ENCODE peak calls at places on chromosomes 13 and 19, in six cellular contexts. One of them, this sample, is unnamed.

GRCh38 chr13:110128546-110128945 is 178.4 kb downstream of the COL4A1 start:
- DNase-seq in heart left ventricle: no peak
- DNase-seq in body of pancreas: no peak
- DNase-seq in right lobe of liver: no peak
- DNase-seq in transverse colon: no peak
- DNase-seq in suprapubic skin: no peak
- DNase-seq in this sample: no peak

GRCh38 chr19:674282-675151 is 1.7 kb upstream of the FSTL3 start:
- DNase-seq in heart left ventricle: peak; percentile 56
- DNase-seq in body of pancreas: no peak
- DNase-seq in right lobe of liver: no peak
- DNase-seq in transverse colon: no peak
- DNase-seq in suprapubic skin: no peak
- DNase-seq in this sample: no peak

GRCh38 chr19:49775742-49776370 is 9.1 kb downstream of the AP2A1 start:
- DNase-seq in heart left ventricle: no peak
- DNase-seq in body of pancreas: no peak
- DNase-seq in right lobe of liver: no peak
- DNase-seq in transverse colon: no peak
- DNase-seq in suprapubic skin: no peak
- DNase-seq in this sample: no peak

GRCh38 chr19:37994823-37995130 is 87.8 kb downstream of the SIPA1L3 start:
- DNase-seq in heart left ventricle: no peak
- DNase-seq in body of pancreas: no peak
- DNase-seq in right lobe of liver: no peak
- DNase-seq in transverse colon: no peak
- DNase-seq in suprapubic skin: no peak
- DNase-seq in this sample: no peak

GRCh38 chr19:9793051-9793591 is 24.6 kb upstream of the ZNF846 start:
- DNase-seq in heart left ventricle: peak; percentile 65
- DNase-seq in body of pancreas: peak; percentile 42
- DNase-seq in right lobe of liver: no peak
- DNase-seq in transverse colon: peak; percentile 66
- DNase-seq in suprapubic skin: peak; percentile 88
- DNase-seq in this sample: peak; percentile 51

GRCh38 chr19:46630806-46631205 is 5.2 kb downstream of the GNG8 start:
- DNase-seq in heart left ventricle: no peak
- DNase-seq in body of pancreas: no peak
- DNase-seq in right lobe of liver: no peak
- DNase-seq in transverse colon: no peak
- DNase-seq in suprapubic skin: no peak
- DNase-seq in this sample: no peak

GRCh38 chr13:110444226-110444653 is 117.3 kb downstream of the RAB20 start:
- DNase-seq in heart left ventricle: no peak
- DNase-seq in body of pancreas: no peak
- DNase-seq in right lobe of liver: no peak
- DNase-seq in transverse colon: no peak
- DNase-seq in suprapubic skin: no peak
- DNase-seq in this sample: no peak

GRCh38 chr19:30001794-30002193 is 59.8 kb downstream of the URI1 start:
- DNase-seq in heart left ventricle: no peak
- DNase-seq in body of pancreas: no peak
- DNase-seq in right lobe of liver: no peak
- DNase-seq in transverse colon: no peak
- DNase-seq in suprapubic skin: no peak
- DNase-seq in this sample: no peak

GRCh38 chr13:90618133-90618532 is 729.4 kb upstream of the MIR17HG start:
- DNase-seq in heart left ventricle: no peak
- DNase-seq in body of pancreas: no peak
- DNase-seq in right lobe of liver: no peak
- DNase-seq in transverse colon: no peak
- DNase-seq in suprapubic skin: no peak
- DNase-seq in this sample: no peak

GRCh38 chr13:90615236-90615635 is 732.3 kb upstream of the MIR17HG start:
- DNase-seq in heart left ventricle: no peak
- DNase-seq in body of pancreas: no peak
- DNase-seq in right lobe of liver: no peak
- DNase-seq in transverse colon: no peak
- DNase-seq in suprapubic skin: no peak
- DNase-seq in this sample: no peak

GRCh38 chr13:90615767-90616166 is 731.7 kb upstream of the MIR17HG start:
- DNase-seq in heart left ventricle: no peak
- DNase-seq in body of pancreas: no peak
- DNase-seq in right lobe of liver: no peak
- DNase-seq in transverse colon: no peak
- DNase-seq in suprapubic skin: no peak
- DNase-seq in this sample: no peak

GRCh38 chr13:90613076-90613795 is 734.3 kb upstream of the MIR17HG start:
- DNase-seq in heart left ventricle: no peak
- DNase-seq in body of pancreas: no peak
- DNase-seq in right lobe of liver: no peak
- DNase-seq in transverse colon: no peak
- DNase-seq in suprapubic skin: no peak
- DNase-seq in this sample: no peak
- TF ChIP-seq POLR2A in heart left ventricle: no peak
- TF ChIP-seq POLR2A in body of pancreas: no peak
- TF ChIP-seq POLR2A in right lobe of liver: no peak
- TF ChIP-seq POLR2A in transverse colon: no peak
- TF ChIP-seq POLR2A in suprapubic skin: no peak
- TF ChIP-seq POLR2A in this sample: no peak

DNA sequence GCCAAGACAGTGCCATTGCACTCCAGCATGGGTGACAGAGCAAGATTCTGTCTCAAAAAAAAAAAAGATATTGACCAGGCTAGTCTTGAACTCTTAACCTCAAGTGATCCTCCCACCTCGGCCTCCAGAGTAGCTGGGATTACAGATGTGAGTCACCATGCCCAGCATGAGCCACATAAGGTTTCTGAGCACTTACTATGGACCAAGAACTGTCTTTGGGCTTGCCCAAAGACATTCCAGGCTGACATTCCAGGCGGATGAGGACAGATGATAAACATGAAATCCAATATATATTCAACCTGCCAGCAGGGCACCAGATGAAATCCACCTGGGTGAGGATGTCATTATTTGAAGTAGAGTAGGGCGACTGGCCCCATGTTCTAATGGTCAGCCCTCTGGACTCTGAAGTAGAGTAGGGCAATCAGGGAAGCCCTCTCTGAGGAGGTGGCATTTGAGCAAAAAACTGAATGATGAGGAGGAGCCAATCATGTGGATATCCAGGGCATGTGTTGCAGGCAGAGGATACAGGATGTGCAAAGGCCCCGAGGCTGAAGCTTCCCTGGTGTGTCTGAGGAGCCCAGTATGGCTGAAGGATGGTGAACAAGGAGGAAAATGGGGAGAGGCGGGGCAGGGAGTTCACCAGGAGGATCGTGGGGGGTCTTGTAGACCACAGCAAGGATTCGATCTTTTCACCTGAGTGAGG is 4.0 kb downstream of the C19orf38 start:
- DNase-seq in heart left ventricle: no peak
- DNase-seq in body of pancreas: no peak
- DNase-seq in right lobe of liver: no peak
- DNase-seq in transverse colon: no peak
- DNase-seq in suprapubic skin: no peak
- DNase-seq in this sample: no peak
- H3K27ac ChIP-seq in heart left ventricle: no peak overlapping the region
- H3K27ac ChIP-seq in body of pancreas: no peak overlapping the region
- H3K27ac ChIP-seq in right lobe of liver: no peak overlapping the region
- H3K27ac ChIP-seq in transverse colon: no peak overlapping the region
- H3K27ac ChIP-seq in suprapubic skin: no peak overlapping the region
- H3K27ac ChIP-seq in this sample: no peak overlapping the region

GRCh38 chr19:15252398-15253018 is 20.3 kb upstream of the EPHX3 start:
- DNase-seq in heart left ventricle: no peak
- DNase-seq in body of pancreas: no peak
- DNase-seq in right lobe of liver: no peak
- DNase-seq in transverse colon: no peak
- DNase-seq in suprapubic skin: no peak
- DNase-seq in this sample: no peak
- TF ChIP-seq CTCF in heart left ventricle: peak; percentile 31
- TF ChIP-seq CTCF in body of pancreas: peak; percentile 28
- TF ChIP-seq CTCF in right lobe of liver: peak; percentile 25
- TF ChIP-seq CTCF in transverse colon: no peak
- TF ChIP-seq CTCF in suprapubic skin: no peak
- TF ChIP-seq CTCF in this sample: no peak

DNA sequence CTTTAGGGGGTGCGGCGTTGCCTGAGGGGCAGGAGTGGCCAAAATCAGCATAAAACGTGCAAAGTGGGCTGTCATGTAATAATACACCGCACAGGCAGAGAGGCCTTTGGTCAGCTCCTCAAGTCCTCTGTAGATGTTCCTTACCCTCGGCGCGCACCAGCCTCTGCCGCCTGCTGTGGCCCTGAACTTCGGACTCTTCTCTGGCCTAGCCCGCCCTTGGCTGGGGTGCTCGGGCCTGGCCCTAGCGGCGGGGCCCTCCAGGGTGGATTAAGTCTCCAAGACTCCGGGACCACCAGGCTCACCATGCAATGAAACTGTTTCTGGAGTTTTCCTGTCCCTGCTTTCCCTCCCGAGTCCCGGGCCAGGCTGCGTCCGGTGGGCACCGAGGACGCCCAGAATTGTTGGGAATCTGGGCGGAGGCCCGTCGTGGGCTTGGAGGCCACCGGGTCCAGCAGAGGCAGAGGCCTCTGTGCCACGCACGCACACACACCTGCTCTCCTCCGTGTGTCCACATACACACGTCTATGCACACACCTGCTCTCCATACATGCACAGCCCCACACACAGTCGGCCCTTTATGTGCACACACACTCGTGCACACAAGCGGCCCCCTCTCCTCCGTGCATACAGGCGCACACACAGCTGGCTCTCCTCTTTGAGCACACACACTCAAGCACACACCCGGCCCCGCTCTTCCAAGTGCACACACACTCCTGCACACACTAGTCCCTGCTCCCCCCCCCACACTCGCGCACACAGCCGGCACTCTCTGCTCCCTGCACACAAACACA is 1.5 kb upstream of the TFDP1 start:
- DNase-seq in heart left ventricle: no peak
- DNase-seq in body of pancreas: peak; percentile 8
- DNase-seq in right lobe of liver: peak; percentile 40
- DNase-seq in transverse colon: peak; percentile 6
- DNase-seq in suprapubic skin: peak; percentile 75
- DNase-seq in this sample: peak; percentile 22
- TF ChIP-seq POLR2A in heart left ventricle: no peak
- TF ChIP-seq POLR2A in body of pancreas: no peak
- TF ChIP-seq POLR2A in right lobe of liver: no peak
- TF ChIP-seq POLR2A in transverse colon: no peak
- TF ChIP-seq POLR2A in suprapubic skin: no peak
- TF ChIP-seq POLR2A in this sample: no peak

GRCh38 chr19:3053780-3054179 is 8.5 kb downstream of the TLE5 start:
- DNase-seq in heart left ventricle: no peak
- DNase-seq in body of pancreas: no peak
- DNase-seq in right lobe of liver: no peak
- DNase-seq in transverse colon: no peak
- DNase-seq in suprapubic skin: no peak
- DNase-seq in this sample: no peak
- H3K27ac ChIP-seq in heart left ventricle: no peak overlapping the region
- H3K27ac ChIP-seq in body of pancreas: no peak overlapping the region
- H3K27ac ChIP-seq in right lobe of liver: no peak overlapping the region
- H3K27ac ChIP-seq in transverse colon: no peak overlapping the region
- H3K27ac ChIP-seq in suprapubic skin: no peak overlapping the region
- H3K27ac ChIP-seq in this sample: no peak overlapping the region

DNA sequence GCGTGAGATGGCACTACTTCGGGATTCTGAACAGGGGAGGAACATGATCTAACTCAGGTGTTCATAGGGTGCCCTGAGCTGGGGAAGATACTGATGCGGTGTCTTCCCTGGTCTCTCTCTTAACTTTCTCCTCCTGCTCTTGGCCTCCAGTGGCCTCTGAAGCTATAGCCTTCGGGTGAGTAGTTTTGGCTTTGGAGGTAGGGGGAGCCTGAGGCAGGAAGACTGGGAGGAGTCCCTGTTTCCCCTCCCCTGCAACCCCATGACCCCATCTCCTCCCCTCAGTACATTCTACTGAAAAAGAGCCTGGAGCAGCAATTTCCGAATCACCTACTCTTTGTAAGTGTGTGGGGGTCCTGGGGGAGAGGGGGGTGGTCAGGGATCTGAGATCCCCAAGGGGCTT is 3.5 kb downstream of the SELENOV start:
- DNase-seq in heart left ventricle: no peak
- DNase-seq in body of pancreas: no peak
- DNase-seq in right lobe of liver: no peak
- DNase-seq in transverse colon: no peak
- DNase-seq in suprapubic skin: no peak
- DNase-seq in this sample: no peak
- TF ChIP-seq CTCF in heart left ventricle: no peak
- TF ChIP-seq CTCF in body of pancreas: no peak
- TF ChIP-seq CTCF in right lobe of liver: no peak
- TF ChIP-seq CTCF in transverse colon: no peak
- TF ChIP-seq CTCF in suprapubic skin: no peak
- TF ChIP-seq CTCF in this sample: no peak

DNA sequence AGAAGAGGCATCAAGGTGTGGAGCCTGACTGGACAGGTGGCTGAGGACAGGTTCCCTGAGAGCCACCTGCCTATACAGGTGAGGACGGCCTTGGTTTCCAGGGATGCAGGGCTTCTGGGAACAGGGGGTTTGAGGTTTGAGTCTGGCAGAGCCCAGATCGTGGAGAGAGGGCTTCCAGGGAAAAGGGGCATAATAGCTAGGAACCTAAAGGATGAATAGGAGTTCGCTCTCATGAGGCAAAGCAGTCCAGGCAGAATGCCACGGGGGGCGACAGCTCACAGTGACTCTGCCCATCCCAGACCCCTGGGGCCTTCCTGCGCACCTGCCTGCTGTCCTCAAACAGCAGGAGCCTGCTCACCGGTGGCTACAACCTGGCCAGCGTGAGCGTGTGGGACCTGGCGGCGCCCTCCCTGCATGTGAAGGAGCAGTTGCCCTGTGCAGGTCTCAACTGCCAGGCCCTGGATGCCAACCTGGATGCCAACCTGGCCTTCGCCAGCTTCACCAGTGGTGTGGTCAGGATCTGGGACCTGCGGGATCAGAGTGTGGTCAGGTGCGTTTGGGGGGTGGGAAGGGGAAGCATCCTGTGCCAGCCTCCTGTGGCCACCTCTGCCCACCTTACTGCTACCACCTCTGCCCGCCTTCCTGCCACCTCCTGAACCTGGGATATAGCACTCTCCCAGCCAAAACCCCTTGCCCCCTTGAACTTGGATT is 12.0 kb downstream of the TLE6 start:
- DNase-seq in heart left ventricle: no peak
- DNase-seq in body of pancreas: no peak
- DNase-seq in right lobe of liver: no peak
- DNase-seq in transverse colon: no peak
- DNase-seq in suprapubic skin: no peak
- DNase-seq in this sample: no peak
- TF ChIP-seq POLR2A in heart left ventricle: no peak
- TF ChIP-seq POLR2A in body of pancreas: no peak
- TF ChIP-seq POLR2A in right lobe of liver: no peak
- TF ChIP-seq POLR2A in transverse colon: no peak
- TF ChIP-seq POLR2A in suprapubic skin: no peak
- TF ChIP-seq POLR2A in this sample: no peak

GRCh38 chr19:35206855-35207254 is 21.7 kb downstream of the FAM187B start:
- DNase-seq in heart left ventricle: no peak
- DNase-seq in body of pancreas: no peak
- DNase-seq in right lobe of liver: peak; percentile 5
- DNase-seq in transverse colon: no peak
- DNase-seq in suprapubic skin: no peak
- DNase-seq in this sample: peak; percentile 10
- H3K27ac ChIP-seq in heart left ventricle: no peak overlapping the region
- H3K27ac ChIP-seq in body of pancreas: no peak overlapping the region
- H3K27ac ChIP-seq in right lobe of liver: no peak overlapping the region
- H3K27ac ChIP-seq in transverse colon: peak overlapping the region; percentile 60
- H3K27ac ChIP-seq in suprapubic skin: no peak overlapping the region
- H3K27ac ChIP-seq in this sample: no peak overlapping the region

GRCh38 chr13:96650301-96650886 is 343.9 kb downstream of the OXGR1 start:
- DNase-seq in heart left ventricle: no peak
- DNase-seq in body of pancreas: no peak
- DNase-seq in right lobe of liver: no peak
- DNase-seq in transverse colon: no peak
- DNase-seq in suprapubic skin: no peak
- DNase-seq in this sample: no peak
- TF ChIP-seq CTCF in heart left ventricle: no peak
- TF ChIP-seq CTCF in body of pancreas: no peak
- TF ChIP-seq CTCF in right lobe of liver: no peak
- TF ChIP-seq CTCF in transverse colon: no peak
- TF ChIP-seq CTCF in suprapubic skin: no peak
- TF ChIP-seq CTCF in this sample: no peak